ENCODE peak calls at places on chromosome 9, in nine cellular contexts. J is endothelial cell of umbilical vein, R is suprapubic skin, E is breast epithelium, F is upper lobe of left lung, B is H1, M is GM23338, K is HepG2, V is SK-N-SH. I is an unnamed sample.

GRCh38 chr9:92482336-92482735 is at the start of gene ASPN:
- DNase-seq in J (no peak), R (no peak), E (no peak), F (no peak), B (no peak), M (no peak), K (no peak), V (no peak), I (no peak)

GRCh38 chr9:113613815-113614413 is 150.4 kb downstream of the RGS3 start:
- DNase-seq in J (no peak), R (peak; percentile 25), E (no peak), F (no peak), B (no peak), M (no peak), K (no peak), V (no peak), I (peak; percentile 1)

GRCh38 chr9:83937861-83938455 is 16.7 kb upstream of the KIF27 start:
- DNase-seq in J (peak; percentile 70), R (no peak), E (no peak), F (no peak), B (peak; percentile 47), M (peak; percentile 94), K (peak; percentile 68), V (peak; percentile 54), I (no peak)

GRCh38 chr9:127985011-127985410 is 4.2 kb upstream of the EEIG1 start:
- DNase-seq in J (no peak), R (no peak), E (no peak), F (no peak), B (no peak), M (no peak), K (no peak), V (no peak), I (no peak)

GRCh38 chr9:97237311-97237786 is 70.1 kb upstream of the CCDC180 start:
- DNase-seq in J (no peak), R (no peak), E (no peak), F (no peak), B (peak; percentile 52), M (peak; percentile 72), K (peak; percentile 20), V (no peak), I (no peak)

GRCh38 chr9:134593286-134593685 is 48.3 kb upstream of the COL5A1 start:
- DNase-seq in J (no peak), R (peak; percentile 57), E (no peak), F (peak; percentile 64), B (no peak), M (no peak), K (no peak), V (no peak), I (no peak)

GRCh38 chr9:1025131-1025530 is 25.0 kb upstream of the DMRT2 start:
- DNase-seq in J (no peak), R (no peak), E (no peak), F (no peak), B (no peak), M (peak; percentile 27), K (no peak), V (no peak), I (no peak)

GRCh38 chr9:16071400-16071799 is 518.6 kb downstream of the CCDC171 start:
- DNase-seq in J (no peak), R (no peak), E (no peak), F (no peak), B (no peak), M (no peak), K (no peak), V (no peak), I (no peak)

GRCh38 chr9:19931066-19931465 is 142.2 kb upstream of the SLC24A2 start:
- DNase-seq in J (no peak), R (no peak), E (no peak), F (no peak), B (no peak), M (no peak), K (no peak), V (no peak), I (no peak)

GRCh38 chr9:101028346-101029299 is at the start of gene PLPPR1:
- DNase-seq in J (peak; percentile 78), R (peak; percentile 56), E (peak; percentile 57), F (peak; percentile 87), B (peak; percentile 85), M (peak; percentile 84), K (peak; percentile 89), V (peak; percentile 78), I (peak; percentile 66)

GRCh38 chr9:12775373-12775962 is 648 bp downstream of the LURAP1L start:
- DNase-seq in J (no peak), R (peak; percentile 66), E (no peak), F (peak; percentile 56), B (peak; percentile 64), M (peak; percentile 50), K (no peak), V (peak; percentile 69), I (no peak)

GRCh38 chr9:14865206-14865605 is 45.0 kb downstream of the FREM1 start:
- DNase-seq in J (no peak), R (no peak), E (no peak), F (no peak), B (no peak), M (no peak), K (no peak), V (peak; percentile 56), I (no peak)

GRCh38 chr9:21311888-21312287 is 6.8 kb upstream of the IFNA5 start:
- DNase-seq in J (no peak), R (no peak), E (no peak), F (no peak), B (no peak), M (no peak), K (no peak), V (no peak), I (no peak)

GRCh38 chr9:84667571-84668203 is 1.8 kb upstream of the NTRK2 start:
- DNase-seq in J (peak; percentile 34), R (no peak), E (peak; percentile 50), F (no peak), B (peak; percentile 54), M (peak; percentile 56), K (no peak), V (peak; percentile 59), I (no peak)

GRCh38 chr9:37752646-37753488 is 738 bp upstream of the TRMT10B start:
- DNase-seq in J (no peak), R (no peak), E (no peak), F (no peak), B (no peak), M (no peak), K (no peak), V (no peak), I (no peak)

GRCh38 chr9:105114956-105115728 is 129.3 kb upstream of the SLC44A1 start:
- DNase-seq in J (no peak), R (peak; percentile 66), E (no peak), F (no peak), B (no peak), M (no peak), K (no peak), V (no peak), I (peak; percentile 83)

DNA sequence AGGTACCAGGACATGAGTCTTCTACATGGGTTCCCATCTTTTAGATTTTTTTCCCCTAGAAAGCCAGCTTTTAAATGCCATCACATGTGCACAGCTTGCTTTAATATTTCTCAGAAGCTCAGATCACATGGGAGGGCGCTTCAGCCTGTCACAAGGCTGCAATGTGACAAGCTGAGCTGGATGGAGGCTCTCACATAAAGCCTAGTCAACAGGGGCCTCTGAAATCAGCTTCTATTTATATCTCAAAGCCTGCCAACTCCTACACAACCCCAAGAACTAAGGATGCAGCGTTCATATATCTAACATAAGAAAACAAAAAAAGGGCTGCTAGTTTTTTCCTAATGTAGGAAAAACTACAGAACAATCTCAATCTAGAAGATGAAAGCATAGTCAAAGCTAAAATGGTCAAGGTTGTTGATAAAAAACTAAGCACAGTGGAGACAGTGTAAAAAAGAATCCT is 2.3 kb downstream of the ZFAND5 start:
- DNase-seq in J (peak; percentile 76), R (no peak), E (peak; percentile 72), F (no peak), B (no peak), M (peak; percentile 18), K (peak; percentile 75), V (peak; percentile 20), I (peak; percentile 81)
- TF ChIP-seq POLR2AphosphoS5 in J (no peak), R (no peak), E (no peak), F (peak; percentile 86), B (no peak), M (no peak), K (no peak), V (no peak), I (no peak)

DNA sequence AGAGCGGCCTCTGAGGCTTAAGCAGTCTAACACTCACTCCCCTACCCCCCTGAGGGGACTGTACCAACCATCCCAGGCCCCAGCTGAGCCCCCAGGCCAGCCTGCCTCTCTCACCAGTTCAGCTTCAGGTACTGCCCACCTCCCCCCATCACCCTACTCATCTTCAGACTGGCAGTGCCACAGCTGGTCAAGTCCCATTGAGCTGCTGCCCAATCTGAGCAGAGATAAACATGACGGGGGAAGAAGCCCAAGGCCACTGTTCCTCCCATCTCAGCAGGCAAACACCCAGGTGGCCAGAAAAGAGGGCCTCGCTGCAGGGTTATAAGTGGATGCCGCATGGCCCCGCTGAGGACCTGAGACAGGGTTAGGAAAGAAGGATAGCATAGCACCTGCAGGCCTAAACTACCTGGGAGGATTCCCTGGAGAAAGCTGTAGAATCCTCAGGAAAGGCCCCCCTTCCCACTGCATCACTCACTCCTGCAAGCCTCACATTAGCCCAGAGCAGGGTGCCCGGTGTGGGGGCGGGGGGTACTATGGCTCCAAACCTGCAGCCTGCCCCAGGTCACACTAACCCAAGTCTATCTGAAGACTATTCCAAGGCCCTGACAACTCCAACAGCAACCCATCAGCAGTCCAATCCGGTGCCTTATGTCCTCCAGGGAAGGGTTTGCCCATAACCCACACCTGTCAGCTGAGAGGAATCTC is 3.6 kb downstream of the B4GALT1 start:
- DNase-seq in J (no peak), R (no peak), E (no peak), F (no peak), B (no peak), M (no peak), K (no peak), V (no peak), I (peak; percentile 79)
- H3K4me1 ChIP-seq in J (peaks cover 62% of the 10 kb centered on the region), R (peaks cover 87% of the 10 kb centered on the region), E (peaks cover 58% of the 10 kb centered on the region), F (peaks cover 85% of the 10 kb centered on the region), B (peaks cover 6% of the 10 kb centered on the region), M (peaks cover 38% of the 10 kb centered on the region), K (peaks cover 87% of the 10 kb centered on the region), V (peaks cover 64% of the 10 kb centered on the region), I (peaks cover 86% of the 10 kb centered on the region)

GRCh38 chr9:133149130-133150015 is 14.3 kb downstream of the GBGT1 start:
- DNase-seq in J (peak; percentile 92), R (peak; percentile 95), E (peak; percentile 91), F (peak; percentile 98), B (peak; percentile 90), M (peak; percentile 95), K (peak; percentile 82), V (peak; percentile 98), I (peak; percentile 96)
- TF ChIP-seq POLR2AphosphoS5 in J (peak; percentile 69), R (no peak), E (peak; percentile 90), F (peak; percentile 80), B (peak; percentile 63), M (peak; percentile 75), K (peak; percentile 46), V (no peak), I (peak; percentile 86)

GRCh38 chr9:69206047-69206446 is 32.0 kb downstream of the TJP2 start:
- DNase-seq in J (no peak), R (no peak), E (no peak), F (no peak), B (no peak), M (no peak), K (no peak), V (no peak), I (no peak)
- H3K4me1 ChIP-seq in J (no peaks in the 10 kb centered on the region), R (peaks cover 12% of the 10 kb centered on the region), E (no peaks in the 10 kb centered on the region), F (peaks cover 15% of the 10 kb centered on the region), B (peaks cover 21% of the 10 kb centered on the region), M (peaks cover 42% of the 10 kb centered on the region), K (peaks cover 38% of the 10 kb centered on the region), V (no peaks in the 10 kb centered on the region), I (no peaks in the 10 kb centered on the region)

I was measured in spleen.